ENCODE peak calls at places on chromosomes 3 and 15, in seven cellular contexts. I, W, V, D, L, J and M are unnamed samples.
A peak's percentile ranks its signal among the peaks of the same experiment; 100 is the strongest.

GRCh38 chr3:30007668-30008067 is 598.7 kb upstream of the TGFBR2 start:
- DNase-seq in I (no peak), W (no peak), V (no peak), D (no peak), L (no peak), J (no peak), M (no peak)

GRCh38 chr3:47296562-47297302 is 14.0 kb downstream of the KLHL18 start:
- DNase-seq in I (no peak), W (no peak), V (no peak), D (no peak), L (no peak), J (no peak), M (no peak)

GRCh38 chr3:135161425-135161824 is 366.4 kb downstream of the EPHB1 start:
- DNase-seq in I (no peak), W (no peak), V (no peak), D (no peak), L (no peak), J (no peak), M (no peak)

GRCh38 chr3:114319453-114319852 is 25.6 kb downstream of the TIGIT start:
- DNase-seq in I (no peak), W (no peak), V (no peak), D (no peak), L (no peak), J (no peak), M (no peak)

GRCh38 chr3:134311265-134311664 is 60.6 kb upstream of the RYK start:
- DNase-seq in I (no peak), W (no peak), V (no peak), D (no peak), L (no peak), J (no peak), M (no peak)

GRCh38 chr3:157916672-157917071 is 189.5 kb downstream of the SHOX2 start:
- DNase-seq in I (no peak), W (no peak), V (no peak), D (no peak), L (no peak), J (no peak), M (no peak)

GRCh38 chr3:63774776-63775175 is 44.3 kb upstream of the C3orf49 start:
- DNase-seq in I (no peak), W (no peak), V (no peak), D (no peak), L (no peak), J (no peak), M (no peak)

GRCh38 chr15:38335106-38335505 is 82.5 kb downstream of the SPRED1 start:
- DNase-seq in I (no peak), W (no peak), V (no peak), D (no peak), L (no peak), J (no peak), M (no peak)

GRCh38 chr3:62462097-62462789 is 88.9 kb upstream of the FEZF2 start:
- DNase-seq in I (no peak), W (no peak), V (no peak), D (no peak), L (no peak), J (no peak), M (no peak)

GRCh38 chr15:78778422-78778821 is 32.8 kb downstream of the ADAMTS7 start:
- DNase-seq in I (no peak), W (peak; percentile 61), V (no peak), D (no peak), L (no peak), J (no peak), M (peak; percentile 61)

GRCh38 chr3:120432105-120432860 is 18.5 kb downstream of the FSTL1 start:
- DNase-seq in I (no peak), W (no peak), V (peak; percentile 66), D (no peak), L (no peak), J (no peak), M (no peak)

GRCh38 chr3:54146383-54147239 is 24.3 kb downstream of the CACNA2D3 start:
- DNase-seq in I (no peak), W (no peak), V (peak; percentile 52), D (no peak), L (peak; percentile 37), J (no peak), M (no peak)

GRCh38 chr15:95300958-95301357 is 1029.5 kb upstream of the NR2F2 start:
- DNase-seq in I (no peak), W (no peak), V (no peak), D (no peak), L (no peak), J (no peak), M (no peak)

GRCh38 chr3:161851941-161852566 is 355.4 kb downstream of the OTOL1 start:
- DNase-seq in I (no peak), W (no peak), V (no peak), D (no peak), L (no peak), J (no peak), M (no peak)

GRCh38 chr3:71050521-71051258 is 532.8 kb downstream of the FOXP1 start:
- DNase-seq in I (no peak), W (no peak), V (no peak), D (no peak), L (no peak), J (peak; percentile 42), M (no peak)

GRCh38 chr3:107117922-107118576 is 259.2 kb upstream of the CCDC54 start:
- DNase-seq in I (no peak), W (no peak), V (peak; percentile 62), D (no peak), L (peak; percentile 31), J (no peak), M (no peak)

GRCh38 chr3:64143399-64144130 is 81.7 kb downstream of the PRICKLE2 start:
- DNase-seq in I (no peak), W (no peak), V (no peak), D (no peak), L (no peak), J (no peak), M (no peak)

GRCh38 chr3:109257269-109257668 is 59.0 kb downstream of the DPPA2 start:
- DNase-seq in I (no peak), W (no peak), V (no peak), D (no peak), L (no peak), J (no peak), M (no peak)

GRCh38 chr3:88921986-88922385 is 185.4 kb upstream of the EPHA3 start:
- DNase-seq in I (no peak), W (no peak), V (no peak), D (no peak), L (no peak), J (no peak), M (no peak)

GRCh38 chr3:30626443-30627181 is 20.2 kb downstream of the TGFBR2 start:
- DNase-seq in I (no peak), W (no peak), V (no peak), D (no peak), L (no peak), J (no peak), M (no peak)

GRCh38 chr3:31550452-31551251 is 17.9 kb downstream of the STT3B start:
- DNase-seq in I (no peak), W (no peak), V (no peak), D (no peak), L (no peak), J (no peak), M (no peak)

GRCh38 chr15:73530649-73531048 is 87.7 kb downstream of the REC114 start:
- DNase-seq in I (no peak), W (no peak), V (no peak), D (no peak), L (no peak), J (no peak), M (no peak)

GRCh38 chr3:186361612-186362408 is at the start of gene DGKG:
- DNase-seq in I (peak; percentile 75), W (peak; percentile 93), V (peak; percentile 46), D (no peak), L (peak; percentile 72), J (no peak), M (peak; percentile 93)

GRCh38 chr3:15979900-15980299 is 182.1 kb upstream of the ANKRD28 start:
- DNase-seq in I (no peak), W (no peak), V (no peak), D (no peak), L (no peak), J (no peak), M (no peak)

DNA sequence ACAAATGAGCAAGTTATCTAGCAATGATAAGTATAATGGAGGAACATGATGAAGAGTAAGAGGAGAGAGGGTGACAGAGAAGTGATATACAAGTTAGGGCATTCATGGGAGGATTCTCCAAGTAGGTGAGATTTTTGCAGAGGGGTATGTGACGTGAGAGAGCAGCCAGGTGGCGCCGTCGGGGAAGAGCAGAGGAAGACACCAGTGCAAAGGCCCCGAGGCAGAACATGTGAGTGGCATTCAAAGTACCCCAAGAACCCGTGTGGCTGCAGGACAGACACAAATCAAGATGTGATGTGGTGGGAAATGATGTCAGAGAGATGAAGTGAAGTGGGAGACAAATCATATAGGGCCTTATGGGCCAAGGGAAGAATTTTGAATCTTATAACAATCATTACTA is 81.8 kb upstream of the GRM7 start:
- DNase-seq in I (no peak), W (no peak), V (no peak), D (no peak), L (no peak), J (no peak), M (no peak)
- TF ChIP-seq CTCF in I (no peak), W (no peak), V (no peak), D (no peak), L (no peak), J (no peak), M (no peak)

GRCh38 chr15:28885289-28885629 is 515 bp upstream of the APBA2 start:
- DNase-seq in I (no peak), W (no peak), V (no peak), D (no peak), L (no peak), J (no peak), M (no peak)
- TF ChIP-seq CTCF in I (no peak), W (no peak), V (no peak), D (no peak), L (no peak), J (no peak), M (no peak)

GRCh38 chr3:17687585-17687984 is 54.8 kb downstream of the TBC1D5 start:
- DNase-seq in I (no peak), W (no peak), V (no peak), D (no peak), L (no peak), J (no peak), M (no peak)

GRCh38 chr3:17686613-17687012 is 55.8 kb downstream of the TBC1D5 start:
- DNase-seq in I (no peak), W (no peak), V (no peak), D (no peak), L (no peak), J (no peak), M (no peak)
- TF ChIP-seq CTCF in I (no peak), W (no peak), V (no peak), D (no peak), L (peak; percentile 14), J (no peak), M (peak; percentile 40)

DNA sequence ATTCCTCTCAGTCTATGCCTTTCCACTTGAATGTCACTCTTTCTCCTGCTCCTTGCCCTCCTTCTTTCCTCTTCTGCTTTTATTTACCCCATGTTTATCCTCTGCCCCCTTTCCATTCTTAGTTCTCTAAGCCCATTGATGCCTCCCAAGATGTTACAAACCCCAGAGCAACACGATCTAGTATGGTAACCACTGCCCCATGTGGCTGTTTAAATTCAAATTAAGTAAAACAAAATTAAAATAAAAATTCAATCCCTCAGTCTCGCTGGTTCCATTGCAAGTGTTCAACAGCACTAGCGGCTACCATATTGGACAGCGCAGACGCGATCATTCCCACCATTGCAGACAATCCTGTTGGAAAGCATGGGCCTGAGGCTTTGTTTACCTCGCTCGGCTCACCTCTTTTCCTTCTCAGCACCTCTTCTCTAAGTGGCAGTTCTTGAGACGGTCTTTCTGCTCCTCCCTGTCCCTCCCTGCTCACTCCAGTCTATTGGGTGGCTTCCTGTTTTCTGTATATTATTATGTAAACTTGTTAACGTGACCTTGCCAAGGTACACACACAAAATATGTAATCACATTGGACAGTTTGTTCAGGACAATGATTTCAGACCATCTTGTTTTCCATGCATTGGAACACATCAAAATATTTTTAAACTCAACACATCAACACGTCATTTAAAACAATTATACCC is 21.8 kb upstream of the CA12 start:
- DNase-seq in I (no peak), W (no peak), V (no peak), D (no peak), L (no peak), J (no peak), M (no peak)
- TF ChIP-seq CTCF in I (no peak), W (no peak), V (no peak), D (no peak), L (no peak), J (no peak), M (no peak)